ENCODE peak calls at places on chromosomes 3 and 15, in nine cellular contexts. E is left ventricle myocardium inferior, T is OCI-LY7, U is upper lobe of right lung, Q is HCT116, I is left lung, X is heart left ventricle, V is tibial artery, L is GM23338. G is an unnamed sample.

GRCh38 chr15:42444415-42445063 is 46.4 kb downstream of the ZNF106 start:
- DNase-seq in Q (no peak), L (peak; percentile 34), E (no peak), V (no peak), X (no peak), I (no peak), U (no peak), T (no peak), G (no peak)

GRCh38 chr15:68615301-68615700 is 36.5 kb downstream of the CORO2B start:
- DNase-seq in U (no peak), X (no peak), L (no peak), V (no peak), I (no peak), T (no peak), Q (no peak), E (no peak), G (no peak)

GRCh38 chr15:87735536-87735935 is 521.0 kb downstream of the NTRK3 start:
- DNase-seq in X (no peak), U (no peak), I (peak; percentile 57), Q (no peak), L (no peak), V (no peak), T (no peak), E (no peak), G (no peak)

GRCh38 chr15:85545185-85545584 is 164.8 kb downstream of the AKAP13 start:
- DNase-seq in L (no peak), T (no peak), V (no peak), Q (no peak), E (no peak), U (no peak), X (no peak), I (no peak), G (no peak)

GRCh38 chr3:78732893-78733292 is 1034.9 kb downstream of the ROBO1 start:
- DNase-seq in L (no peak), V (no peak), X (no peak), E (no peak), T (no peak), Q (no peak), I (no peak), U (no peak), G (no peak)

GRCh38 chr3:4680881-4681300 is 187.7 kb downstream of the ITPR1 start:
- DNase-seq in E (no peak), X (no peak), V (no peak), I (no peak), L (no peak), U (no peak), Q (no peak), T (no peak), G (no peak)

GRCh38 chr3:66642015-66642414 is 141.2 kb upstream of the LRIG1 start:
- DNase-seq in T (no peak), I (no peak), L (no peak), V (no peak), Q (no peak), E (no peak), U (no peak), X (no peak), G (no peak)

GRCh38 chr3:40317061-40317676 is 7.7 kb downstream of the EIF1B start:
- DNase-seq in Q (peak; percentile 60), U (no peak), V (no peak), L (peak; percentile 91), I (no peak), X (peak; percentile 30), T (peak; percentile 80), E (no peak), G (no peak)

GRCh38 chr15:65355173-65355982 is 22.4 kb downstream of the IGDCC3 start:
- DNase-seq in V (no peak), X (no peak), U (no peak), I (no peak), L (peak; percentile 71), E (no peak), Q (no peak), T (no peak), G (peak; percentile 44)

GRCh38 chr15:22873204-22873701 is 34.8 kb downstream of the NIPA2 start:
- DNase-seq in U (no peak), T (no peak), L (peak; percentile 74), X (no peak), Q (no peak), I (no peak), E (no peak), V (no peak), G (no peak)

GRCh38 chr15:24627443-24627842 is 48.1 kb upstream of the NPAP1 start:
- DNase-seq in V (no peak), I (no peak), E (no peak), T (no peak), Q (no peak), U (no peak), L (no peak), X (no peak), G (no peak)

GRCh38 chr3:52121459-52121795 is 32.8 kb downstream of the POC1A start:
- DNase-seq in U (no peak), T (peak; percentile 19), I (no peak), X (peak; percentile 67), E (peak; percentile 51), Q (no peak), V (no peak), L (no peak), G (no peak)

DNA sequence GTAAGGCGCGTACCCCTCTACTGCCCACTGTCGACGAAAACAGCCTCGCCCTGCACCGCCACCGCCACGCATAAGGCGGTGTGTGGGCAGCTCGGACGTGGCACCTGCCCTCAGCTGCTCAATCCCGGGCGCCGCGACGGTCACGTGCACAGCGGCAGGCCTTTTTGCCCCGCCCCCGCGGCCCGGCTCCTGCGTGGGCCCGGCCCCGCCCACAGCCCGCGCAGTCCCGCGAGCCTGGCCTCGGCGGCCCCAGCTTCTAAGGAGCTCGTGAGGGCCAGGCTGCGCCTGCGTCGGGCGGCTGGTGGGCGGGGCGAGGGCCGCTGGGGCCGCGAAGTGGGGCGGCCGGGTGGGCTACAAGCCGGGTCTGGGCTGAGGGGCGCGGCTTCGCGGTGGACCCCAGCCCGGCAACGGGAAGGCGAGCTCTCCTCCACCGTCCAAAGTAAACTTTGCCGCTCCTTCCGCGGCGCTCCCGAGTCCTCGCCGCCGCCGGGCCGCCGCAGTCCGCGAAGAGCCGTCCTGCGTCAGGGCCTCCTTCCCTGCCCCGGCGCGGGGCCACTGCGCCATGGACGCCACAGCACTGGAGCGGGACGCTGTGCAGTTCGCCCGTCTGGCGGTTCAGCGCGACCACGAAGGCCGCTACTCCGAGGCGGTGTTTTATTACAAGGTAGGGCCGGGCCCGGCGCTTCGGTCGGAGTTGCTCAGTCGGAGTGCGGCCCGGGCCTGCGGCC is at the start of gene CAPN7:
- DNase-seq in T (peak; percentile 95), Q (peak; percentile 85), E (peak; percentile 96), I (peak; percentile 99), U (peak; percentile 98), V (peak; percentile 98), L (peak; percentile 88), X (peak; percentile 96), G (peak; percentile 91)
- TF ChIP-seq CTCF in T (no peak), Q (no peak), E (peak; percentile 55), I (peak; percentile 44), U (peak; percentile 48), V (peak; percentile 54), L (peak; percentile 44), X (peak; percentile 16), G (peak; percentile 42)

GRCh38 chr3:152388631-152389030 is 119.9 kb downstream of the MBNL1 start:
- DNase-seq in I (no peak), X (no peak), E (no peak), L (no peak), T (no peak), Q (no peak), U (no peak), V (no peak), G (no peak)

GRCh38 chr3:152384412-152384811 is 115.7 kb downstream of the MBNL1 start:
- DNase-seq in V (no peak), T (no peak), I (no peak), L (no peak), E (no peak), X (no peak), U (no peak), Q (no peak), G (no peak)

GRCh38 chr3:152383136-152383606 is 114.4 kb downstream of the MBNL1 start:
- DNase-seq in Q (no peak), V (no peak), X (no peak), I (no peak), E (no peak), T (no peak), L (no peak), U (no peak), G (no peak)

GRCh38 chr3:152385761-152386160 is 117.0 kb downstream of the MBNL1 start:
- DNase-seq in Q (no peak), E (no peak), T (no peak), L (peak; percentile 43), U (no peak), X (no peak), V (no peak), I (no peak), G (no peak)

DNA sequence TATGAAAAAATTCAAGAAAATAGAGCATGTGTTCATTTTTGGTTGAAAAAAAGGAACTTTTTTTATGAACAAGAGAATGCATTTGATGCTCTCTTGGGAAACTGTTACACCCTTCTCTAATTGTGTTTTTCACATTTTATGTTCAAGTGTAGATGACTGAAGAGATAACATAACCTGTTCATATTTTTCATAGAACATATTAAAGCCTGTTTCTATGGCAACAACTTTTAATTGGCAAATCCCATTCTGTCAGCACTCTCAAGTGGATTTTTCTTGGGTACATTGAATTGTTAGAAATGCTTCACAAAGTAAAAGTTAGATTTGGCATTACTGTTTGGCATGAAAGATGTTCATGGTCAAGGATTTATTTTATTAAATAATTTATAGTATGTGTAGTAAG is 117.5 kb downstream of the MBNL1 start:
- DNase-seq in X (no peak), Q (no peak), U (no peak), L (no peak), T (no peak), E (no peak), I (no peak), V (no peak), G (no peak)
- H3K27ac ChIP-seq in X (peak overlapping the region; percentile 48), Q (no peak overlapping the region), U (no peak overlapping the region), L (no peak overlapping the region), T (no peak overlapping the region), E (peak overlapping the region; percentile 77), I (peak overlapping the region; percentile 15), V (peak overlapping the region; percentile 87), G (no peak overlapping the region)

DNA sequence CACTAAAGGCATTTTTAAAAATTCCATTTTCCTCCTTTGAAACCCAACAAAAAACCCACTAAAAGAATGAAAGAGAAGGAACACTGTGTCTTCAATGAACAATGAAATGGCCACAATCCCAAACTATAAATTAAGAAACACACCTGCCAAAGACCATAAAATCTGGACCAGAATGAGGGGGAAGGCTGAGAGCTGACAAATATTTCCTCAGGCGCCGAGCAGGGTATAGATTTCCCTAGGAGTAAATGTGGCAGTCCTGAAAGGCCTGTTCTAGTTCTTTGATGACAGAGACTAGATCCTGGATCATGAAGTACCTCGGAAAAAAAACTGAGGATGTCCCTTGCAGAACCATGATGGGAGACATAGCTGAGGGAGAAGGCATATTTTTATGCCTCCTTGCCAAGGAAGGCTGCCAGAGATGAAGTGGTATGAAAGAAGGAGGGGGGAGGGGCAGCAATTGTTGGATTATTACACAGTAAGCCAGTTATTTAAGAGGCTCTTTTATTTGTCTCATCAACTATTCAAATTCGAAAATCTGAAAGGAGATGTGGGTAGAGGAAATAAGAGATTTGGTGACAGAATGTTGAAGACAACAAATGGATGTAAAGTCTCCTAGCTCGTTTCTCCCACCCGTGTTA is 275.3 kb upstream of the GOLGA6L4 start:
- DNase-seq in L (no peak), Q (no peak), U (no peak), X (no peak), E (no peak), I (no peak), V (no peak), T (no peak), G (no peak)
- TF ChIP-seq CTCF in L (no peak), Q (no peak), U (no peak), X (no peak), E (no peak), I (no peak), V (no peak), T (no peak), G (no peak)

GRCh38 chr3:16522820-16523219 is 9.3 kb upstream of the RFTN1 start:
- DNase-seq in I (no peak), L (no peak), Q (no peak), X (no peak), T (no peak), E (no peak), V (no peak), U (no peak), G (no peak)
- H3K27ac ChIP-seq in I (no peak overlapping the region), L (no peak overlapping the region), Q (no peak overlapping the region), X (no peak overlapping the region), T (no peak overlapping the region), E (no peak overlapping the region), V (no peak overlapping the region), U (no peak overlapping the region), G (peak overlapping the region; percentile 34)